ENCODE peak calls at places on chromosomes 16 and 17, in four cellular contexts. W is WTC11, O is K562, U is HepG2. Y is an unnamed sample.

GRCh38 chr17:55484575-55484974 is 26.7 kb downstream of the SMIM36 start:
- DNase-seq in W (no peak), O (no peak), U (no peak), Y (no peak)

GRCh38 chr17:79864147-79864546 is 24.9 kb upstream of the CBX4 start:
- DNase-seq in W (no peak), O (no peak), U (no peak), Y (no peak)

GRCh38 chr17:65193305-65194293 is 56.4 kb downstream of the RGS9 start:
- DNase-seq in W (no peak), O (no peak), U (no peak), Y (no peak)

GRCh38 chr16:31085371-31085770 is 3.4 kb downstream of the PRSS53 start:
- DNase-seq in W (no peak), O (no peak), U (no peak), Y (no peak)

GRCh38 chr17:64974750-64975317 is 55.6 kb upstream of the LRRC37A3 start:
- DNase-seq in W (no peak), O (peak; percentile 68), U (no peak), Y (no peak)

GRCh38 chr16:11639925-11640899 is 28.0 kb upstream of the SNN start:
- DNase-seq in W (no peak), O (no peak), U (peak; percentile 90), Y (peak; percentile 31)

GRCh38 chr17:48155889-48156670 is 48.5 kb downstream of the SNX11 start:
- DNase-seq in W (peak; percentile 36), O (no peak), U (no peak), Y (no peak)

GRCh38 chr16:68351991-68352431 is 41.2 kb downstream of the PRMT7 start:
- DNase-seq in W (no peak), O (no peak), U (no peak), Y (no peak)

GRCh38 chr17:42675984-42676423 is 790 bp downstream of the PLEKHH3 start:
- DNase-seq in W (peak; percentile 49), O (peak; percentile 52), U (no peak), Y (peak; percentile 45)

GRCh38 chr16:89621698-89622409 is 8.4 kb downstream of the DPEP1 start:
- DNase-seq in W (no peak), O (no peak), U (peak; percentile 68), Y (no peak)

GRCh38 chr17:39360537-39360936 is 40.9 kb downstream of the FBXL20 start:
- DNase-seq in W (no peak), O (peak; percentile 33), U (no peak), Y (no peak)

GRCh38 chr16:71421911-71422310 is 19.9 kb downstream of the TLE7 start:
- DNase-seq in W (peak; percentile 75), O (peak; percentile 73), U (peak; percentile 58), Y (peak; percentile 59)

GRCh38 chr17:42548070-42548837 is 4.5 kb upstream of the HSD17B1 start:
- DNase-seq in W (peak; percentile 97), O (no peak), U (no peak), Y (no peak)

GRCh38 chr17:82876602-82877391 is 37.0 kb upstream of the ZNF750 start:
- DNase-seq in W (peak; percentile 41), O (peak; percentile 89), U (peak; percentile 65), Y (peak; percentile 85)

GRCh38 chr17:9360610-9361571 is 214.7 kb downstream of the STX8 start:
- DNase-seq in W (no peak), O (no peak), U (peak; percentile 90), Y (no peak)

GRCh38 chr17:5789443-5789842 is 205.1 kb upstream of the NLRP1 start:
- DNase-seq in W (peak; percentile 16), O (no peak), U (no peak), Y (no peak)

GRCh38 chr16:85162478-85163277 is 50.4 kb upstream of the CIBAR2 start:
- DNase-seq in W (no peak), O (no peak), U (no peak), Y (no peak)

GRCh38 chr16:83015871-83016270 is 389.1 kb downstream of the CDH13 start:
- DNase-seq in W (no peak), O (no peak), U (no peak), Y (no peak)

GRCh38 chr17:50638851-50639767 is 4.4 kb downstream of the ABCC3 start:
- DNase-seq in W (no peak), O (no peak), U (peak; percentile 58), Y (no peak)

GRCh38 chr16:49857423-49858181 is 1.7 kb upstream of the ZNF423 start:
- DNase-seq in W (peak; percentile 85), O (peak; percentile 86), U (peak; percentile 32), Y (peak; percentile 88)

GRCh38 chr17:7223375-7223774 is 3.6 kb downstream of the ACADVL start:
- DNase-seq in W (no peak), O (no peak), U (no peak), Y (no peak)

GRCh38 chr17:19410875-19411291 is at the start of gene RNF112:
- DNase-seq in W (no peak), O (no peak), U (no peak), Y (no peak)

GRCh38 chr17:27491713-27492190 is 35.5 kb downstream of the KSR1 start:
- DNase-seq in W (no peak), O (peak; percentile 90), U (no peak), Y (no peak)

GRCh38 chr17:73290399-73291259 is 21.2 kb downstream of the CDC42EP4 start:
- DNase-seq in W (no peak), O (no peak), U (no peak), Y (no peak)

GRCh38 chr16:12646098-12646489 is 157.6 kb downstream of the CPPED1 start:
- DNase-seq in W (no peak), O (no peak), U (no peak), Y (no peak)

GRCh38 chr17:1040216-1040600 is 43.3 kb downstream of the TIMM22 start:
- DNase-seq in W (no peak), O (no peak), U (peak; percentile 73), Y (no peak)

GRCh38 chr17:40518401-40519088 is 17.1 kb upstream of the TNS4 start:
- DNase-seq in W (no peak), O (no peak), U (no peak), Y (no peak)

GRCh38 chr17:40522250-40522960 is 21.0 kb upstream of the TNS4 start:
- DNase-seq in W (no peak), O (no peak), U (no peak), Y (no peak)

GRCh38 chr17:40519089-40519775 is 17.8 kb upstream of the TNS4 start:
- DNase-seq in W (no peak), O (no peak), U (no peak), Y (no peak)

GRCh38 chr17:40522961-40523310 is 21.5 kb upstream of the TNS4 start:
- DNase-seq in W (no peak), O (no peak), U (no peak), Y (no peak)

DNA sequence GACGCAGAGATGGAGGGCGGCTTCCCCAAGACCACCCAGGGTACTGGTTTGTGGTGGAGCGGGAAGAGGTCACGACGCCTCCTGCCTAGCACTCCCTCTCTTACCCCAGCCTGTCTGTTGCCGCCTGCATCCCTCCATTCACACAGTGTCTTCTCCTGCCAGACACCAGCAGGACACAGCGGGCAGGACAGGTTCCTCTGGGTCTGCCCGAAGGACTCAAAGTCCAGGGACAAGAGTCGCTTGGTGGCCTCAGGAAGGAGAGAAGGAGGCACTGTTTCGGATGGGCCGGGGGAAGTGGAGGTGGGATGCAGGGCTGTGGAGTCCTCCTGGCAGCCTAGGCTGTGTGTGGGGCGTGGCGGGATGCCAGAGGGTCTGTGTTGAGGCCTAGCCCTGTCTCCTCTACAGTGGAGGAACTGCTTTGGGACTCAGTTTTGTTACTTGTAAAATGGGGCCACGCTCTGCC is 19.6 kb upstream of the TNS4 start:
- DNase-seq in W (no peak), O (no peak), U (no peak), Y (no peak)
- TF ChIP-seq ELF4 in W (no peak), O (no peak), U (no peak), Y (no peak)

GRCh38 chr17:4768281-4768680 is 3.4 kb upstream of the TM4SF5 start:
- DNase-seq in W (no peak), O (no peak), U (no peak), Y (no peak)

GRCh38 chr17:4771519-4772234 is at the start of gene TM4SF5:
- DNase-seq in W (no peak), O (no peak), U (peak; percentile 95), Y (no peak)

GRCh38 chr17:4770632-4771031 is 1.1 kb upstream of the TM4SF5 start:
- DNase-seq in W (no peak), O (no peak), U (no peak), Y (no peak)

GRCh38 chr17:4769628-4770027 is 2.1 kb upstream of the TM4SF5 start:
- DNase-seq in W (no peak), O (no peak), U (peak; percentile 43), Y (no peak)

DNA sequence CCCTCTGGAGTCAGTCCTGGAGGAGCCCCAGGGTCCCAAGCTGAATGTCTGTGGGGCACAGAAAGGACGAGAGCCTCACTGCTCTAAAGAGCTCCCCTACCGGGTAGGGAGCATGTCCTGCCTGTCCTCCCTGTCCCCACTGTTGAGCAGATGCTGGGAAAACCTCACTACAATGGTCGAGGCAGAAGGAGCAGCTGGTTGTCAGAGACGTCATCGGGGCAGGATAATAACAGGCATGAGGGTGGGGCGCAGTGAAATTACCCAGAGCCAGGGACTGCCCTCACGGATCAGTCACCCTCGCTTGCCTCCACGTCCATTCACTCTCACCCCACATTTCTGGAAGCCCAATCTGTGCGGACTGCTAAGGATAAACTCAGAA is 538 bp downstream of the TM4SF5 start:
- DNase-seq in W (no peak), O (no peak), U (no peak), Y (no peak)
- TF ChIP-seq ELF4 in W (no peak), O (no peak), U (no peak), Y (no peak)

GRCh38 chr16:4011225-4011939 is 104.9 kb downstream of the ADCY9 start:
- DNase-seq in W (peak; percentile 30), O (no peak), U (no peak), Y (no peak)
- TF ChIP-seq ELF4 in W (no peak), O (no peak), U (no peak), Y (no peak)

GRCh38 chr17:77454560-77455095 is 313.9 kb downstream of the SEC14L1 start:
- DNase-seq in W (no peak), O (no peak), U (peak; percentile 70), Y (no peak)

GRCh38 chr17:77453613-77454559 is 313.1 kb downstream of the SEC14L1 start:
- DNase-seq in W (no peak), O (peak; percentile 79), U (peak; percentile 98), Y (no peak)

GRCh38 chr17:77456271-77456950 is 315.6 kb downstream of the SEC14L1 start:
- DNase-seq in W (no peak), O (no peak), U (no peak), Y (no peak)

GRCh38 chr17:77455878-77456234 is 315.1 kb downstream of the SEC14L1 start:
- DNase-seq in W (no peak), O (no peak), U (no peak), Y (no peak)

DNA sequence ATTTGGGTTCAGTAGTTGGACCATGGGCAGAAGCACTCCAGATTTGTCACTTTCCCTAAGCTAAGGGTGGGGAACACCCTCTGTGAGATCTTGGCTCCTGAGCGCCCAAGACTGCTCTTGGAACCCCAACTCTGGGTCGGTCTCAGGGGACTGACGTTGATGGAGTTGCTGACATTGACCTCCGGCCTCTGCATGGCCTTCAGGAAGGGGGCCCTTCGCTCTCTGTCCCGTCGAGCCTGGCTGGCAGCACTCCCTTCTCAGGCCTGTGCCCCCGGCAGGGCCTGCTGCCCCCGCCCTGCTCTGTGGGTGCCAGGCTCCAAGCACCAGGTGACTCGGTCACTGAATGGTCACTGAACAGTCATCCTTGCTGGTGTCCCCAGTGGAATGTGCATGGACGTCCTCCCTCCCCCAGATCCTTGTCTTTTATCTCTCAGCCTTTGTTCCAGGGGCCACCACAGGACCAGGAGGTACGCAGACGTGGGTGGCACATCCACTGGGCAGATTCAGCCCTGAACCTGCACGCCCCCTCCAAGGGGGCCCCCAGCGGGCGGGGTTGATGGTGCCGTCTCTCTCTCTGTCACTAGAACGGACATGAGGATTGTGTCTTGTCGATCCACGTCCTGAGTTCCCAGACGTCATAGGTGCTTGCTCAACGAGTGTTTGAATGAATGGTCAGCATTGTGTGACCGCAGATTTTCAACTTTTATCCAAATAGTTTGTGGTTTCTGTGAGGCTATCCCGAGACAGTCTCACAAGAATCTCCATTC is 314.5 kb downstream of the SEC14L1 start:
- DNase-seq in W (no peak), O (no peak), U (peak; percentile 69), Y (no peak)
- TF ChIP-seq ELF4 in W (no peak), O (no peak), U (no peak), Y (no peak)